ENCODE peak calls at places on chromosomes 11 and 22, in four cellular contexts. L is suprapubic skin, F is upper lobe of left lung, G is breast epithelium. X is an unnamed sample.

GRCh38 chr11:59029490-59029889 is 56.6 kb upstream of the GLYATL1B start:
- DNase-seq in G (no peak), F (no peak), L (no peak), X (no peak)

GRCh38 chr11:134228625-134229024 is 4.2 kb downstream of the VPS26B start:
- DNase-seq in L (no peak), F (no peak), G (no peak), X (no peak)

GRCh38 chr11:111539426-111540113 is 950 bp upstream of the LAYN start:
- DNase-seq in G (no peak), F (no peak), L (no peak), X (no peak)

GRCh38 chr22:44353063-44353440 is 40.3 kb upstream of the SHISAL1 start:
- DNase-seq in L (peak; percentile 48), G (no peak), F (no peak), X (no peak)

GRCh38 chr11:2698386-2699184 is 1.2 kb downstream of the KCNQ1OT1 start:
- DNase-seq in F (no peak), G (no peak), L (peak; percentile 66), X (no peak)

GRCh38 chr22:26770624-26771023 is 113.2 kb downstream of the MIAT start:
- DNase-seq in G (no peak), F (no peak), L (no peak), X (no peak)

GRCh38 chr11:10540546-10540914 is 457 bp downstream of the RNF141 start:
- DNase-seq in G (peak; percentile 31), F (no peak), L (no peak), X (peak; percentile 55)

GRCh38 chr11:103850419-103851165 is 185.8 kb upstream of the DDI1 start:
- DNase-seq in F (no peak), G (no peak), L (no peak), X (no peak)

GRCh38 chr11:69880803-69881445 is 61.7 kb upstream of the FGF3 start:
- DNase-seq in F (peak; percentile 43), G (no peak), L (peak; percentile 33), X (no peak)

GRCh38 chr11:106288988-106289387 is 211.5 kb downstream of the AASDHPPT start:
- DNase-seq in G (no peak), L (no peak), F (no peak), X (no peak)

GRCh38 chr22:18110194-18110943 is at the start of gene TUBA8:
- DNase-seq in F (peak; percentile 88), G (peak; percentile 40), L (peak; percentile 73), X (peak; percentile 13)

GRCh38 chr22:38607680-38608079 is 37.7 kb upstream of the DMC1 start:
- DNase-seq in L (no peak), G (no peak), F (no peak), X (no peak)

GRCh38 chr11:13923716-13924650 is 38.5 kb upstream of the SPON1 start:
- DNase-seq in L (no peak), G (no peak), F (no peak), X (no peak)

GRCh38 chr22:49136816-49137180 is 690.9 kb downstream of the BRD1 start:
- DNase-seq in L (no peak), G (no peak), F (no peak), X (no peak)

GRCh38 chr11:35139883-35140282 is 912 bp downstream of the CD44 start:
- DNase-seq in L (no peak), F (no peak), G (no peak), X (peak; percentile 34)

GRCh38 chr11:104968856-104969776 is 742 bp upstream of the CASP4 start:
- DNase-seq in G (peak; percentile 22), L (peak; percentile 68), F (no peak), X (peak; percentile 14)

GRCh38 chr22:49236541-49237075 is 591.1 kb downstream of the BRD1 start:
- DNase-seq in L (peak; percentile 39), F (no peak), G (no peak), X (peak; percentile 3)

GRCh38 chr11:14234446-14234845 is 124.5 kb downstream of the RRAS2 start:
- DNase-seq in F (no peak), G (no peak), L (no peak), X (no peak)

GRCh38 chr22:18954333-18954732 is 18.2 kb upstream of the PRODH start:
- DNase-seq in L (peak; percentile 60), G (peak; percentile 40), F (peak; percentile 95), X (peak; percentile 58)

GRCh38 chr11:100329352-100329751 is 357.7 kb upstream of the ARHGAP42 start:
- DNase-seq in G (no peak), F (no peak), L (no peak), X (no peak)

GRCh38 chr22:36486619-36487384 is 5.4 kb upstream of the TXN2 start:
- DNase-seq in G (no peak), L (no peak), F (no peak), X (peak; percentile 36)

GRCh38 chr11:7143908-7144307 is 55.1 kb downstream of the RBMXL2 start:
- DNase-seq in G (no peak), L (no peak), F (no peak), X (no peak)

GRCh38 chr22:24525416-24526037 is 29.4 kb downstream of the GUCD1 start:
- DNase-seq in G (peak; percentile 64), L (peak; percentile 85), F (no peak), X (peak; percentile 60)

GRCh38 chr22:19880786-19881569 is 26.3 kb upstream of the GNB1L start:
- DNase-seq in G (peak; percentile 48), F (no peak), L (peak; percentile 81), X (no peak)

GRCh38 chr11:5280582-5281102 is 10.9 kb upstream of the HBE1 start:
- DNase-seq in L (no peak), F (peak; percentile 43), G (no peak), X (no peak)

GRCh38 chr11:109853156-109853776 is 239.9 kb upstream of the ZC3H12C start:
- DNase-seq in G (no peak), L (no peak), F (no peak), X (no peak)

GRCh38 chr11:67098799-67099198 is 20.3 kb upstream of the KDM2A start:
- DNase-seq in F (no peak), L (no peak), G (no peak), X (no peak)

GRCh38 chr11:5891216-5891800 is 1.7 kb upstream of the OR52E5 start:
- DNase-seq in F (no peak), L (no peak), G (no peak), X (no peak)

GRCh38 chr11:2585566-2586090 is 114.2 kb downstream of the KCNQ1OT1 start:
- DNase-seq in F (peak; percentile 28), L (no peak), G (peak; percentile 5), X (no peak)

GRCh38 chr22:19875061-19875530 is 20.4 kb upstream of the GNB1L start:
- DNase-seq in G (no peak), L (peak; percentile 56), F (peak; percentile 73), X (no peak)

GRCh38 chr11:4393209-4394196 is at the start of gene TRIM21:
- DNase-seq in F (peak; percentile 73), G (peak; percentile 79), L (peak; percentile 85), X (peak; percentile 82)

GRCh38 chr11:18393581-18394299 is 623 bp upstream of the LDHA start:
- DNase-seq in G (no peak), F (no peak), L (no peak), X (no peak)

GRCh38 chr11:61968758-61969390 is 1.4 kb upstream of the FTH1 start:
- DNase-seq in G (peak; percentile 19), L (no peak), F (no peak), X (no peak)

GRCh38 chr11:118133816-118134215 is 18.8 kb downstream of the SCN4B start:
- DNase-seq in G (no peak), L (peak; percentile 24), F (no peak), X (no peak)

GRCh38 chr22:36365020-36365411 is 22.8 kb downstream of the MYH9 start:
- DNase-seq in L (no peak), G (no peak), F (no peak), X (no peak)

GRCh38 chr11:2307733-2308331 is 6.0 kb downstream of the TSPAN32 start:
- DNase-seq in F (peak; percentile 47), G (no peak), L (no peak), X (no peak)

GRCh38 chr22:44260216-44261035 is 52.3 kb downstream of the SHISAL1 start:
- DNase-seq in F (no peak), L (peak; percentile 41), G (no peak), X (no peak)

GRCh38 chr11:83456075-83456474 is 169.9 kb upstream of the CCDC90B start:
- DNase-seq in L (no peak), G (no peak), F (peak; percentile 65), X (no peak)

DNA sequence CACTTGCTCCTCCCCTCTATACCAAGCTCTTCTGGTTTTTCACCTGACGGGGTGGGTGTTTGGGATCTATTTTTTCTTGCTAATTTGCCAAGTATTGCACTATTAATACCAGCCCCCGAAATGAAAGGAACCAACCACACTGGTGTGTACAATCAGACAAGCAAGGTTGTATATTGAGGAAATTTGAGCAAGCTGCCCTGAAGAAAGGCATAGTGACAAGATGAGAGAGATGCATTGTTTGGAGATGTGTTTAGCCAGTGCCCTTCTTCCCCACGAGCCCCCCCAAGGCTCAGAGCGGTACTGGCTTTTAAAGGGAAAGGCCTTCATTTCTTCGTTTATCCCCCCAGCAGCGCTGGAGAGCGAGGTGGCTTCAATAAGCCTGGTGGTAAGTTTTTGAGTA is 15.2 kb upstream of the GAS2L1 start:
- DNase-seq in L (no peak), F (no peak), G (no peak), X (no peak)
- TF ChIP-seq POLR2AphosphoS5 in L (no peak), F (no peak), G (no peak), X (no peak)

GRCh38 chr11:90434858-90435257 is 212.0 kb upstream of the CHORDC1 start:
- DNase-seq in F (no peak), L (no peak), G (no peak), X (peak; percentile 20)
- TF ChIP-seq CTCF in F (no peak), L (no peak), G (peak; percentile 11), X (no peak)

DNA sequence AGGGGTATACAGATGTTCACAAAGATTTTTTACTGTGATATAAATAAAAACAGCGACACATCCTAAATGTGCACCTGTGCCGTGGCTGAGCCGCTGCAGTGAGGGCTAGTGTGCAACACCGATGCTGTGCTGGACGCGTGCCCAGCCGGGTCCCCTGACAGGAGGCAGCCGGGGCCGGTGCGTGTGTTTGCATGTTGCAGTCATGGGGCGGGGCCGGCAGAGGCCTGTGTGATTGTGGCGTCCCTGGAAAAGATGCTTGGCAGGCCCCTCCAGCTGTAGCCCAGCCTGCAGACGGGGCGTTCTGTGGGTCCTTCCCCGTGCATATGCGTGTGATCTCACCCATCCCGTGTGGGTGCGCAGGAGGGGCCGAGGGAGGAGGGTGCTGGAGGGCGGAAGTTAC is 30.6 kb downstream of the MUC6 start:
- DNase-seq in G (no peak), F (peak; percentile 82), L (no peak), X (peak; percentile 18)
- TF ChIP-seq POLR2AphosphoS5 in G (no peak), F (no peak), L (no peak), X (no peak)

GRCh38 chr22:31857247-31857646 is 87.1 kb upstream of the YWHAH start:
- DNase-seq in F (no peak), L (no peak), G (no peak), X (no peak)

GRCh38 chr22:31866918-31867317 is 77.4 kb upstream of the YWHAH start:
- DNase-seq in F (no peak), L (no peak), G (no peak), X (no peak)

DNA sequence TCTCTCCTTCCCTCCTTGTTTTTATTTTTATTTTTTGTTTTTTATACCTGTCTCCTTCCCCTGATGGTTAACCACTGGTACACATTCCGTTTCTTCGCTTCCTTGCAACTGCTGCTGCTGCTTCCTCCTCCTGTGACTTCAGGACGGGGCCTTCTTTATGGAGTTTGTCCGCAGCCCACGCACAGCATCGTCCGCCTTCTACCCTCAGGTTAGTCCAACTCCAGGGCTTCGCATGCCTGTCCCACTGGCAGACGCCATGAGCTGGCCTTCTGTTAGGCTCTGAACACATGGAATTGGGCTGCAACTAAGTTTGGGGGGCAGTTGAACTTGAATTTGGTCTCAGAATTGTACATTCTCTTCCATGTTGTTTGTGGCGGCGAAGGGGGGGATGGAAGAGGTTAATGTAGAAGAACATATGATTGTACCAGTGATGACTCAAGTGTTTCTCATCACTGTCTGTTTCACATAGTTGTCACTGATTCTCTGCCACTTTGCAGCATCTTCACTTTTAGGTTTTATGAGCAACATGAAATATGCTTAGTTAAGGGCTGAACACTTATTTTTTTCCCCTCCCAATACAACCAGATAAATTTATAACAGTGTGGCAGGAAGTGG is 83.0 kb upstream of the YWHAH start:
- DNase-seq in F (no peak), G (no peak), L (no peak), X (no peak)
- TF ChIP-seq CTCF in F (no peak), G (no peak), L (no peak), X (no peak)